ENCODE peak calls at places on chromosomes 16 and 17, in ten cellular contexts. One of them, this sample, is unnamed. For H3K9me3, the result is how much of the 10 kb centered on the place peaks cover.

GRCh38 chr17:16342979-16343378 is 10.3 kb downstream of the CENPV start:
- DNase-seq in body of pancreas: no peak
- DNase-seq in tibial nerve: no peak
- DNase-seq in tibial artery: peak
- DNase-seq in vagina: no peak
- DNase-seq in fibroblast of lung: peak
- DNase-seq in upper lobe of right lung: peak
- DNase-seq in IMR-90: peak
- DNase-seq in mucosa of descending colon: no peak
- DNase-seq in heart left ventricle: no peak
- DNase-seq in this sample: no peak

GRCh38 chr16:28876016-28876659 is 2.1 kb upstream of the ATP2A1 start:
- DNase-seq in mucosa of descending colon: no peak
- DNase-seq in IMR-90: no peak
- DNase-seq in tibial nerve: no peak
- DNase-seq in heart left ventricle: no peak
- DNase-seq in tibial artery: no peak
- DNase-seq in vagina: no peak
- DNase-seq in body of pancreas: no peak
- DNase-seq in fibroblast of lung: no peak
- DNase-seq in upper lobe of right lung: no peak
- DNase-seq in this sample: no peak

GRCh38 chr17:17937450-17937849 is 34.8 kb downstream of the TOM1L2 start:
- DNase-seq in IMR-90: peak
- DNase-seq in tibial nerve: no peak
- DNase-seq in fibroblast of lung: no peak
- DNase-seq in body of pancreas: no peak
- DNase-seq in heart left ventricle: no peak
- DNase-seq in tibial artery: no peak
- DNase-seq in upper lobe of right lung: no peak
- DNase-seq in vagina: no peak
- DNase-seq in mucosa of descending colon: no peak
- DNase-seq in this sample: no peak

GRCh38 chr16:49365711-49366509 is 7.7 kb upstream of the C16orf78 start:
- DNase-seq in tibial artery: no peak
- DNase-seq in IMR-90: no peak
- DNase-seq in mucosa of descending colon: no peak
- DNase-seq in vagina: peak
- DNase-seq in body of pancreas: no peak
- DNase-seq in tibial nerve: no peak
- DNase-seq in fibroblast of lung: no peak
- DNase-seq in heart left ventricle: no peak
- DNase-seq in upper lobe of right lung: no peak
- DNase-seq in this sample: no peak

GRCh38 chr16:75288596-75289120 is 37.2 kb upstream of the BCAR1 start:
- DNase-seq in tibial nerve: no peak
- DNase-seq in fibroblast of lung: no peak
- DNase-seq in heart left ventricle: no peak
- DNase-seq in mucosa of descending colon: no peak
- DNase-seq in upper lobe of right lung: no peak
- DNase-seq in tibial artery: no peak
- DNase-seq in vagina: no peak
- DNase-seq in body of pancreas: no peak
- DNase-seq in IMR-90: no peak
- DNase-seq in this sample: peak

GRCh38 chr17:20983359-20983637 is 59.5 kb downstream of the USP22 start:
- DNase-seq in tibial artery: no peak
- DNase-seq in heart left ventricle: no peak
- DNase-seq in fibroblast of lung: no peak
- DNase-seq in vagina: peak
- DNase-seq in IMR-90: no peak
- DNase-seq in mucosa of descending colon: no peak
- DNase-seq in upper lobe of right lung: no peak
- DNase-seq in tibial nerve: no peak
- DNase-seq in body of pancreas: no peak
- DNase-seq in this sample: no peak

GRCh38 chr17:16875662-16876061 is 96.3 kb downstream of the TNFRSF13B start:
- DNase-seq in vagina: peak
- DNase-seq in IMR-90: no peak
- DNase-seq in tibial nerve: no peak
- DNase-seq in mucosa of descending colon: no peak
- DNase-seq in body of pancreas: no peak
- DNase-seq in heart left ventricle: no peak
- DNase-seq in upper lobe of right lung: no peak
- DNase-seq in fibroblast of lung: no peak
- DNase-seq in tibial artery: no peak
- DNase-seq in this sample: no peak

GRCh38 chr17:29607557-29608195 is 14.7 kb downstream of the ANKRD13B start:
- DNase-seq in tibial artery: peak
- DNase-seq in fibroblast of lung: no peak
- DNase-seq in vagina: no peak
- DNase-seq in mucosa of descending colon: no peak
- DNase-seq in upper lobe of right lung: no peak
- DNase-seq in heart left ventricle: no peak
- DNase-seq in IMR-90: no peak
- DNase-seq in tibial nerve: no peak
- DNase-seq in body of pancreas: no peak
- DNase-seq in this sample: no peak

GRCh38 chr16:89484923-89485679 is 5.3 kb downstream of the ANKRD11 start:
- DNase-seq in vagina: no peak
- DNase-seq in upper lobe of right lung: no peak
- DNase-seq in tibial artery: no peak
- DNase-seq in mucosa of descending colon: peak
- DNase-seq in IMR-90: no peak
- DNase-seq in tibial nerve: no peak
- DNase-seq in fibroblast of lung: no peak
- DNase-seq in heart left ventricle: no peak
- DNase-seq in body of pancreas: no peak
- DNase-seq in this sample: no peak

DNA sequence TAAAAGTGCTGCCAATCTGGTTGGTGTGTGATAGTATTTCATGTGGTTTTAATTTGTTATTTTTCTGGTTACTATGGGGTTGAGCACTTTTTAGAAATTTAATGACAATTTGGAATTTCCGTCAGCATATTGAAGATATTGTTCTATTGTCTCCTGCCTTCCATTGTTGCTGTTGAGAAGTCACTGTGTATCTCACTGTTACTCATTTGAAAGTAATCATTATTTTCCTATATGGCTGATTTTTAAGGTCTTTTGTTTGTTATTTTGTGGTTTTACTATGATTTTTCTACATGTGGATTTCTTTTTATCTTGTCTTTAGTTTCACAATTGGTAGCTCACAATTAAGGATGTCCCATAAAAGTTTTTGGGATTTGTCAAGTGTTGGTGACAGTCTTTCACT is 8.2 kb downstream of the KRT26 start:
- DNase-seq in heart left ventricle: no peak
- DNase-seq in fibroblast of lung: no peak
- DNase-seq in upper lobe of right lung: no peak
- DNase-seq in mucosa of descending colon: no peak
- DNase-seq in body of pancreas: no peak
- DNase-seq in vagina: no peak
- DNase-seq in IMR-90: no peak
- DNase-seq in tibial nerve: no peak
- DNase-seq in tibial artery: no peak
- DNase-seq in this sample: no peak
- H3K9me3 ChIP-seq in heart left ventricle: half or more
- H3K9me3 ChIP-seq in fibroblast of lung: under half
- H3K9me3 ChIP-seq in upper lobe of right lung: under half
- H3K9me3 ChIP-seq in mucosa of descending colon: under half
- H3K9me3 ChIP-seq in body of pancreas: under half
- H3K9me3 ChIP-seq in vagina: under half
- H3K9me3 ChIP-seq in IMR-90: under half
- H3K9me3 ChIP-seq in tibial nerve: half or more
- H3K9me3 ChIP-seq in tibial artery: under half
- H3K9me3 ChIP-seq in this sample: under half

DNA sequence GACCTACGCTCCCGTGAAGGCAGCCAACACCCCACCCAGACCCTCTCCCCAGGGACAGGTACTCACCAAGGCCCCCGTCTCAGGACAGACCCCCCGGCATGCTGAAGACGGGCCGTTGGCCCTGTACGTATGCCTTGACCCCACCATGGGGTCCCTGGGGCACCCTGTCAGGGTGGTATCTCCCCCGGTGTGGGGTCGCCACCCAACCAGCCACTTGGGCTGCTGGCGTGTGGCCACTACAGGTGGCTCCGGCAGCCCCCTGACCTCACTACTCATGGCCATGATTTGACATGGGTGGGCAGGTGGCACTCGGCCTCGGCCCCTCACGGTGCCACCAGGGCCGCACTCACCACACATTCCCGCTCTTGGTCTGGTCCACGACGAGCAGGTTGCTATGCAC is 40.9 kb upstream of the PVALEF start:
- DNase-seq in upper lobe of right lung: no peak
- DNase-seq in mucosa of descending colon: no peak
- DNase-seq in heart left ventricle: no peak
- DNase-seq in IMR-90: no peak
- DNase-seq in fibroblast of lung: no peak
- DNase-seq in vagina: no peak
- DNase-seq in body of pancreas: no peak
- DNase-seq in tibial nerve: no peak
- DNase-seq in tibial artery: no peak
- DNase-seq in this sample: no peak
- H3K9me3 ChIP-seq in upper lobe of right lung: under half
- H3K9me3 ChIP-seq in mucosa of descending colon: under half
- H3K9me3 ChIP-seq in heart left ventricle: under half
- H3K9me3 ChIP-seq in IMR-90: under half
- H3K9me3 ChIP-seq in fibroblast of lung: under half
- H3K9me3 ChIP-seq in vagina: under half
- H3K9me3 ChIP-seq in body of pancreas: under half
- H3K9me3 ChIP-seq in tibial nerve: under half
- H3K9me3 ChIP-seq in tibial artery: under half
- H3K9me3 ChIP-seq in this sample: under half

GRCh38 chr17:40607641-40608040 is 40.0 kb downstream of the SMARCE1 start:
- DNase-seq in vagina: no peak
- DNase-seq in tibial artery: no peak
- DNase-seq in upper lobe of right lung: no peak
- DNase-seq in mucosa of descending colon: no peak
- DNase-seq in tibial nerve: no peak
- DNase-seq in body of pancreas: no peak
- DNase-seq in fibroblast of lung: no peak
- DNase-seq in IMR-90: no peak
- DNase-seq in heart left ventricle: no peak
- DNase-seq in this sample: no peak

GRCh38 chr17:40602445-40603443 is 37.5 kb upstream of the CCR7 start:
- DNase-seq in body of pancreas: no peak
- DNase-seq in tibial nerve: no peak
- DNase-seq in tibial artery: no peak
- DNase-seq in heart left ventricle: no peak
- DNase-seq in IMR-90: no peak
- DNase-seq in mucosa of descending colon: no peak
- DNase-seq in upper lobe of right lung: no peak
- DNase-seq in vagina: no peak
- DNase-seq in fibroblast of lung: no peak
- DNase-seq in this sample: peak

GRCh38 chr17:40606548-40607353 is 40.9 kb downstream of the SMARCE1 start:
- DNase-seq in fibroblast of lung: no peak
- DNase-seq in mucosa of descending colon: no peak
- DNase-seq in IMR-90: no peak
- DNase-seq in heart left ventricle: no peak
- DNase-seq in body of pancreas: no peak
- DNase-seq in upper lobe of right lung: no peak
- DNase-seq in tibial artery: no peak
- DNase-seq in tibial nerve: no peak
- DNase-seq in vagina: no peak
- DNase-seq in this sample: no peak

GRCh38 chr17:40604327-40605080 is 39.2 kb upstream of the CCR7 start:
- DNase-seq in body of pancreas: no peak
- DNase-seq in upper lobe of right lung: no peak
- DNase-seq in vagina: no peak
- DNase-seq in fibroblast of lung: no peak
- DNase-seq in mucosa of descending colon: no peak
- DNase-seq in heart left ventricle: no peak
- DNase-seq in IMR-90: no peak
- DNase-seq in tibial nerve: no peak
- DNase-seq in tibial artery: no peak
- DNase-seq in this sample: no peak

DNA sequence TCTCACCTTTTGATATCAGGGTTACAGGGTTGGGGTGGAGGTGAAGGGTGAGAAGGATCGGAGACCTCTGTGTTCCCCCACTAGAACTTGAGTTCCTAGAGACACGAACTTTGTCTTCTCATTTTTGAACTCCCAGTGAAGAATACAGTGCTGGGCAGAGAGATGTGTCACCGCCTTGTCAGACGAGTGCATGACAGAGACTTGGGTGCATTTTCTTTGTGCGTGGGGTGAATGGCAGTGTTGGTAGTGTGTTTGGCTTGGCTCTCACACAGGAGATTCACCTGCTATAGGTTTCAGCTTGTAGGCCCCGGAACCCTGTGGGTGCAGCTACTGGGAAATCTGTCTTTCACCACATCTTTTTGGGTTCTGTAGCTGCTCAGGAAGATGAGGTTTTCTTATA is 40.0 kb upstream of the CCR7 start:
- DNase-seq in mucosa of descending colon: no peak
- DNase-seq in IMR-90: no peak
- DNase-seq in heart left ventricle: no peak
- DNase-seq in upper lobe of right lung: no peak
- DNase-seq in vagina: no peak
- DNase-seq in fibroblast of lung: no peak
- DNase-seq in body of pancreas: no peak
- DNase-seq in tibial nerve: no peak
- DNase-seq in tibial artery: no peak
- DNase-seq in this sample: peak
- H3K9me3 ChIP-seq in mucosa of descending colon: under half
- H3K9me3 ChIP-seq in IMR-90: under half
- H3K9me3 ChIP-seq in heart left ventricle: under half
- H3K9me3 ChIP-seq in upper lobe of right lung: under half
- H3K9me3 ChIP-seq in vagina: under half
- H3K9me3 ChIP-seq in fibroblast of lung: under half
- H3K9me3 ChIP-seq in body of pancreas: under half
- H3K9me3 ChIP-seq in tibial nerve: under half
- H3K9me3 ChIP-seq in tibial artery: under half
- H3K9me3 ChIP-seq in this sample: under half

GRCh38 chr16:3220839-3221238 is 14.1 kb downstream of the ZNF200 start:
- DNase-seq in fibroblast of lung: no peak
- DNase-seq in body of pancreas: no peak
- DNase-seq in vagina: no peak
- DNase-seq in tibial nerve: no peak
- DNase-seq in mucosa of descending colon: no peak
- DNase-seq in heart left ventricle: no peak
- DNase-seq in upper lobe of right lung: no peak
- DNase-seq in tibial artery: no peak
- DNase-seq in IMR-90: no peak
- DNase-seq in this sample: no peak

DNA sequence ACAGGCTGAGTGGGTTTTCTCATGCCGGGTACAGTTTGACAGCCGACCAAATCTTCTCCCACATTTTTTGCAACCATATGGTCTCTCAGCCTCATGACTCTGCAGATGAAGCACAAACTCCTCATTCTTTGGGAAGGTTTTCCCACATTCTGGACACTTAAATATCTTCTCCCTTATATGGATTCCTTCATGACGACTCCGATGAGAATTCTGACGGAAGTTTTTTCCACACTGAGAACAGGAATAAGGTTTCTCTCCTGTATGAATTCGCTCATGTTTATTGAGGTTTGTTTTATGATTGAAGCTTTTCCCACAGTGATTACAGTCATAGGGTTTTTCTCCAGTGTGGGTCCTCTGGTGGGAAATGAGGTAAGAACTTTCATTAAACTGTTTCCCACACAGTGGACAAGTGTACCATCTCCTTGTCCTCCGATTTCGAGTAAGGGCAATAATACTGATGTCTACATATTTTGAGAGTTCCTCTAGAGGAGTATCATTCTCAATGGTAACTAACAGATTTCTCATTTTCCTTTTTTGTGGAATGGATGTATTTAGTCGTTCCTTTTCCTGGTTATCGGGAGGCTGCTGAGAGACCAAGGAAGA is 10.9 kb downstream of the ZNF200 start:
- DNase-seq in IMR-90: no peak
- DNase-seq in mucosa of descending colon: no peak
- DNase-seq in upper lobe of right lung: no peak
- DNase-seq in heart left ventricle: no peak
- DNase-seq in fibroblast of lung: peak
- DNase-seq in body of pancreas: no peak
- DNase-seq in tibial artery: no peak
- DNase-seq in tibial nerve: no peak
- DNase-seq in vagina: no peak
- DNase-seq in this sample: no peak
- H3K9me3 ChIP-seq in IMR-90: half or more
- H3K9me3 ChIP-seq in mucosa of descending colon: half or more
- H3K9me3 ChIP-seq in upper lobe of right lung: half or more
- H3K9me3 ChIP-seq in heart left ventricle: half or more
- H3K9me3 ChIP-seq in fibroblast of lung: under half
- H3K9me3 ChIP-seq in body of pancreas: under half
- H3K9me3 ChIP-seq in tibial artery: half or more
- H3K9me3 ChIP-seq in tibial nerve: half or more
- H3K9me3 ChIP-seq in vagina: half or more
- H3K9me3 ChIP-seq in this sample: under half